ENCODE peak calls at places on chromosomes 3 and 15, in five cellular contexts. V is T-cell, P is endothelial cell of umbilical vein, C is NCI-H510A treated with DMSO at 0.1 percent for 48 hours, J is GM12891. R is an unnamed sample.

GRCh38 chr15:41791970-41792637 is 17.8 kb downstream of the MAPKBP1 start:
- DNase-seq in J (no peak), C (no peak), P (no peak), V (no peak), R (no peak)

GRCh38 chr3:180188512-180189309 is 152.0 kb upstream of the PEX5L start:
- DNase-seq in J (no peak), V (no peak), C (no peak), P (no peak), R (no peak)

GRCh38 chr15:83108266-83109219 is 1.1 kb downstream of the TM6SF1 start:
- DNase-seq in V (peak; percentile 11), J (peak; percentile 59), P (peak; percentile 90), C (peak; percentile 14), R (peak; percentile 41)

GRCh38 chr3:167733961-167734497 is 663 bp downstream of the PDCD10 start:
- DNase-seq in P (no peak), C (no peak), V (no peak), J (no peak), R (peak; percentile 32)

GRCh38 chr3:156582784-156583183 is 27.9 kb upstream of the SSR3 start:
- DNase-seq in J (no peak), C (no peak), P (no peak), V (no peak), R (peak; percentile 18)

GRCh38 chr15:78080088-78080460 is 2.6 kb upstream of the TBC1D2B start:
- DNase-seq in C (no peak), P (no peak), V (no peak), J (no peak), R (no peak)

GRCh38 chr3:183782576-183782975 is 42.8 kb downstream of the MAP6D1 start:
- DNase-seq in J (no peak), P (peak; percentile 64), V (no peak), C (no peak), R (no peak)

GRCh38 chr15:25985179-25985578 is 122.1 kb upstream of the ATP10A start:
- DNase-seq in V (no peak), P (no peak), C (no peak), J (no peak), R (no peak)

GRCh38 chr3:123229145-123229544 is 27.4 kb downstream of the SEC22A start:
- DNase-seq in J (no peak), P (peak; percentile 12), V (no peak), C (no peak), R (no peak)

GRCh38 chr3:11019116-11019515 is 26.6 kb downstream of the SLC6A1 start:
- DNase-seq in V (no peak), J (no peak), P (peak; percentile 60), C (no peak), R (no peak)

GRCh38 chr15:50028323-50028722 is 90.7 kb downstream of the ATP8B4 start:
- DNase-seq in C (no peak), V (no peak), J (no peak), P (no peak), R (peak; percentile 60)

GRCh38 chr15:57432141-57432701 is 55.9 kb downstream of the CGNL1 start:
- DNase-seq in J (no peak), C (no peak), V (no peak), P (peak; percentile 75), R (no peak)

GRCh38 chr3:129557737-129558037 is 14.7 kb downstream of the H1-8 start:
- DNase-seq in J (no peak), C (no peak), V (no peak), P (no peak), R (no peak)

GRCh38 chr15:34944946-34945345 is 24.6 kb downstream of the AQR start:
- DNase-seq in P (no peak), C (no peak), J (no peak), V (no peak), R (no peak)

GRCh38 chr15:25939122-25939521 is 76.0 kb upstream of the ATP10A start:
- DNase-seq in J (peak; percentile 46), C (no peak), V (no peak), P (no peak), R (no peak)

GRCh38 chr3:114442251-114442650 is 148.4 kb downstream of the TIGIT start:
- DNase-seq in P (peak; percentile 48), C (no peak), V (no peak), J (no peak), R (peak; percentile 34)

GRCh38 chr3:4825572-4826236 is 153.5 kb upstream of the BHLHE40 start:
- DNase-seq in P (no peak), J (no peak), V (peak; percentile 8), C (no peak), R (no peak)

GRCh38 chr3:69579527-69580165 is 159.6 kb upstream of the MITF start:
- DNase-seq in V (no peak), P (no peak), C (no peak), J (no peak), R (no peak)

GRCh38 chr3:145094355-145094941 is 1066.5 kb downstream of the PLOD2 start:
- DNase-seq in J (peak; percentile 1), C (peak; percentile 39), V (no peak), P (peak; percentile 82), R (peak; percentile 67)

GRCh38 chr15:50544368-50544767 is 2.1 kb downstream of the USP50 start:
- DNase-seq in J (no peak), C (no peak), P (no peak), V (no peak), R (no peak)